ENCODE peak calls at places on chromosomes 16 and 17, in eight cellular contexts. P is K562; Z is astrocyte of the cerebellum; D is thoracic aorta; Y is neural crest cell; G is activated CD8-positive, alpha-beta T cell treated with anti-CD3 and anti-CD28 coated beads, Interleukin-2, amount 10 ng/mL, durations not matched to agents 7 days and 5 days; U is effector CD8-positive, alpha-beta T cell; C is stimulated activated naive CD4-positive, alpha-beta T cell treated with Interleukin-2 at 50 U/mL for 16 hours. V is an unnamed sample.

GRCh38 chr17:50432125-50432762 is 6.2 kb downstream of the ACSF2 start:
- DNase-seq in P (no peak), Z (no peak), D (no peak), Y (no peak), G (no peak), U (no peak), C (no peak), V (no peak)

GRCh38 chr17:14107889-14108288 is 38.6 kb downstream of the COX10 start:
- DNase-seq in P (no peak), Z (no peak), D (no peak), Y (no peak), G (no peak), U (no peak), C (no peak), V (no peak)

GRCh38 chr17:39408360-39408759 is 6.9 kb upstream of the FBXL20 start:
- DNase-seq in P (no peak), Z (no peak), D (no peak), Y (no peak), G (no peak), U (no peak), C (no peak), V (no peak)

GRCh38 chr16:17335826-17336492 is 134.8 kb downstream of the XYLT1 start:
- DNase-seq in P (no peak), Z (no peak), D (no peak), Y (no peak), G (no peak), U (no peak), C (no peak), V (no peak)

GRCh38 chr17:67506966-67507365 is 129.9 kb downstream of the PITPNC1 start:
- DNase-seq in P (no peak), Z (no peak), D (no peak), Y (no peak), G (no peak), U (no peak), C (no peak), V (no peak)

GRCh38 chr17:80845863-80846671 is 145.6 kb upstream of the CHMP6 start:
- DNase-seq in P (no peak), Z (no peak), D (no peak), Y (no peak), G (no peak), U (no peak), C (no peak), V (peak; percentile 53)

GRCh38 chr17:50947844-50948514 is 81.8 kb upstream of the TOB1 start:
- DNase-seq in P (peak; percentile 49), Z (no peak), D (no peak), Y (no peak), G (no peak), U (no peak), C (no peak), V (peak; percentile 90)

GRCh38 chr17:67491009-67491677 is 114.1 kb downstream of the PITPNC1 start:
- DNase-seq in P (no peak), Z (peak; percentile 98), D (peak; percentile 59), Y (peak; percentile 18), G (no peak), U (no peak), C (no peak), V (peak; percentile 72)

GRCh38 chr17:39665642-39666221 is 583 bp downstream of the TCAP start:
- DNase-seq in P (no peak), Z (no peak), D (no peak), Y (no peak), G (no peak), U (no peak), C (no peak), V (no peak)

GRCh38 chr17:50630524-50631194 is 4.0 kb upstream of the ABCC3 start:
- DNase-seq in P (peak; percentile 40), Z (no peak), D (no peak), Y (no peak), G (peak; percentile 63), U (peak; percentile 25), C (peak; percentile 31), V (peak; percentile 94)

GRCh38 chr16:90026135-90026534 is 6.9 kb upstream of the DBNDD1 start:
- DNase-seq in P (no peak), Z (no peak), D (no peak), Y (no peak), G (no peak), U (no peak), C (no peak), V (no peak)

GRCh38 chr16:89322381-89323119 is 105.0 kb downstream of the ZNF778 start:
- DNase-seq in P (peak; percentile 44), Z (peak; percentile 69), D (no peak), Y (peak; percentile 39), G (no peak), U (no peak), C (no peak), V (no peak)

GRCh38 chr17:76368545-76368944 is 14.8 kb upstream of the PRPSAP1 start:
- DNase-seq in P (peak; percentile 4), Z (no peak), D (no peak), Y (no peak), G (no peak), U (no peak), C (no peak), V (no peak)